ENCODE peak calls at places on chromosomes 2 and 18, in four cellular contexts. One of them, this sample, is unnamed.

GRCh38 chr18:72539861-72540260 is 4.3 kb downstream of the CBLN2 start:
- DNase-seq in neural crest cell: no peak
- DNase-seq in MCF 10A: no peak
- DNase-seq in body of pancreas: no peak
- DNase-seq in this sample: no peak

GRCh38 chr2:66201242-66201641 is 233.7 kb upstream of the MEIS1 start:
- DNase-seq in neural crest cell: no peak
- DNase-seq in MCF 10A: no peak
- DNase-seq in body of pancreas: no peak
- DNase-seq in this sample: no peak

GRCh38 chr2:218311908-218312756 is 19.8 kb upstream of the TMBIM1 start:
- DNase-seq in neural crest cell: no peak
- DNase-seq in MCF 10A: no peak
- DNase-seq in body of pancreas: peak
- DNase-seq in this sample: no peak

GRCh38 chr2:3612639-3613523 is 18.0 kb downstream of the COLEC11 start:
- DNase-seq in neural crest cell: no peak
- DNase-seq in MCF 10A: no peak
- DNase-seq in body of pancreas: no peak
- DNase-seq in this sample: no peak

GRCh38 chr2:238267341-238267710 is 21.1 kb downstream of the PER2 start:
- DNase-seq in neural crest cell: no peak
- DNase-seq in MCF 10A: peak
- DNase-seq in body of pancreas: no peak
- DNase-seq in this sample: no peak

GRCh38 chr2:177161741-177162440 is 50.7 kb upstream of the HNRNPA3 start:
- DNase-seq in neural crest cell: no peak
- DNase-seq in MCF 10A: peak
- DNase-seq in body of pancreas: peak
- DNase-seq in this sample: peak

GRCh38 chr2:16223481-16224177 is 283.3 kb downstream of the MYCN start:
- DNase-seq in neural crest cell: peak
- DNase-seq in MCF 10A: no peak
- DNase-seq in body of pancreas: no peak
- DNase-seq in this sample: no peak

GRCh38 chr2:37326285-37326684 is 1.7 kb upstream of the PRKD3 start:
- DNase-seq in neural crest cell: no peak
- DNase-seq in MCF 10A: peak
- DNase-seq in body of pancreas: peak
- DNase-seq in this sample: peak

GRCh38 chr2:25042321-25043240 is 705 bp downstream of the EFR3B start:
- DNase-seq in neural crest cell: peak
- DNase-seq in MCF 10A: no peak
- DNase-seq in body of pancreas: peak
- DNase-seq in this sample: peak

GRCh38 chr18:9792565-9793226 is 84.6 kb downstream of the RAB31 start:
- DNase-seq in neural crest cell: no peak
- DNase-seq in MCF 10A: peak
- DNase-seq in body of pancreas: no peak
- DNase-seq in this sample: no peak

GRCh38 chr2:119106301-119106897 is 52.2 kb downstream of the C1QL2 start:
- DNase-seq in neural crest cell: peak
- DNase-seq in MCF 10A: peak
- DNase-seq in body of pancreas: peak
- DNase-seq in this sample: no peak

GRCh38 chr2:171541202-171541884 is 19.1 kb downstream of the CYBRD1 start:
- DNase-seq in neural crest cell: no peak
- DNase-seq in MCF 10A: peak
- DNase-seq in body of pancreas: no peak
- DNase-seq in this sample: no peak

GRCh38 chr2:166365803-166366420 is 9.8 kb downstream of the SCN9A start:
- DNase-seq in neural crest cell: no peak
- DNase-seq in MCF 10A: peak
- DNase-seq in body of pancreas: peak
- DNase-seq in this sample: no peak

GRCh38 chr2:47038656-47039501 is 116.2 kb downstream of the STPG4 start:
- DNase-seq in neural crest cell: no peak
- DNase-seq in MCF 10A: no peak
- DNase-seq in body of pancreas: peak
- DNase-seq in this sample: no peak

GRCh38 chr2:47310801-47311560 is 92.0 kb upstream of the MSH2 start:
- DNase-seq in neural crest cell: peak
- DNase-seq in MCF 10A: peak
- DNase-seq in body of pancreas: peak
- DNase-seq in this sample: no peak

GRCh38 chr18:37270046-37270665 is 295.4 kb downstream of the CELF4 start:
- DNase-seq in neural crest cell: peak
- DNase-seq in MCF 10A: peak
- DNase-seq in body of pancreas: peak
- DNase-seq in this sample: peak

GRCh38 chr2:42921162-42921550 is 128.8 kb upstream of the HAAO start:
- DNase-seq in neural crest cell: no peak
- DNase-seq in MCF 10A: no peak
- DNase-seq in body of pancreas: peak
- DNase-seq in this sample: no peak
- TF ChIP-seq CTCF in neural crest cell: no peak
- TF ChIP-seq CTCF in MCF 10A: no peak
- TF ChIP-seq CTCF in body of pancreas: no peak
- TF ChIP-seq CTCF in this sample: no peak

DNA sequence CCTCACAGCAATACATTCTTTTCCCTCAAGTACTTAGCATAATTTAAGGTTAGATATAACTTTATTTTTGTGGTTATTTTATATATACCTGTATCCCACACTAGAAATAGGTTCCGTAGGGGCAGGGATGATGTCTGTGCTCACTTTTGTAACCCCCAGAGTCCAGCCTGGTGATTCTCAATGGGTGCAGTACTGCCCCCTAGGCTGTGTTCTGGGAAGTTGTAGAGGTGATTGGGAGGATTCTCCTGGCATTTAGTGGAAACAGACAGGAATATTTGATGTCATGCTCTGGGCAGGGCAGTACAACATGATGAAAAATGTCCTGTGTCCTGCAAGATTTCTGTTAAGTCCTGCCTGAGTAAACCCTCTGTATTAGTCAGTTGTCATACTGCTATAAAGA is 333.3 kb downstream of the PLCL1 start:
- DNase-seq in neural crest cell: no peak
- DNase-seq in MCF 10A: no peak
- DNase-seq in body of pancreas: no peak
- DNase-seq in this sample: no peak
- TF ChIP-seq CTCF in neural crest cell: no peak
- TF ChIP-seq CTCF in MCF 10A: no peak
- TF ChIP-seq CTCF in body of pancreas: no peak
- TF ChIP-seq CTCF in this sample: no peak

DNA sequence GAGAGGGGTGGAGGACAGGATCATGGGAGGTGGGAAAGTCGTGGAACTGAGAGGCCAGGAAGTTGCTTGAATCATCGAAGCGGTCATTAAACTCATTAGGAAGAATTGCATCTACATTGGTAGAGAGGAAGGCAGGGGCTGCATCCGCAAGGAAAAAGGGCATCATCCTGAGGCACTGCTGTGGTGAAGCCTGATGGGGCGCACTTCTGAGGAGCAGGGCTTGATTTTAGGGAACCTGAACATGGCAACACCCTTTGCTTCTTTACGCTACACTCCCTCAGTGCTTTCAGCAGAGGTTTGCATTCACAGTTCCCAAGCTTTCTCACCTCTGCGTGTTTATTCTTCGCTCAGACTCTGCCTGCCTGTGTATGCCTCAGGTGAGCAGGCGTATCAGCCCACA is 352.0 kb upstream of the RAB6C start:
- DNase-seq in neural crest cell: no peak
- DNase-seq in MCF 10A: no peak
- DNase-seq in body of pancreas: no peak
- DNase-seq in this sample: no peak
- TF ChIP-seq CTCF in neural crest cell: no peak
- TF ChIP-seq CTCF in MCF 10A: no peak
- TF ChIP-seq CTCF in body of pancreas: no peak
- TF ChIP-seq CTCF in this sample: no peak

GRCh38 chr2:228048838-228049490 is 132.5 kb downstream of the SPHKAP start:
- DNase-seq in neural crest cell: peak
- DNase-seq in MCF 10A: peak
- DNase-seq in body of pancreas: peak
- DNase-seq in this sample: peak
- TF ChIP-seq CTCF in neural crest cell: peak
- TF ChIP-seq CTCF in MCF 10A: peak
- TF ChIP-seq CTCF in body of pancreas: peak
- TF ChIP-seq CTCF in this sample: peak

GRCh38 chr2:197386242-197386641 is 48.6 kb downstream of the SF3B1 start:
- DNase-seq in neural crest cell: no peak
- DNase-seq in MCF 10A: peak
- DNase-seq in body of pancreas: no peak
- DNase-seq in this sample: no peak

GRCh38 chr2:197388866-197389587 is 45.8 kb downstream of the SF3B1 start:
- DNase-seq in neural crest cell: no peak
- DNase-seq in MCF 10A: no peak
- DNase-seq in body of pancreas: no peak
- DNase-seq in this sample: no peak

GRCh38 chr2:197378494-197378972 is 56.3 kb downstream of the SF3B1 start:
- DNase-seq in neural crest cell: peak
- DNase-seq in MCF 10A: peak
- DNase-seq in body of pancreas: peak
- DNase-seq in this sample: peak

GRCh38 chr2:197387179-197387578 is 47.6 kb downstream of the SF3B1 start:
- DNase-seq in neural crest cell: no peak
- DNase-seq in MCF 10A: no peak
- DNase-seq in body of pancreas: no peak
- DNase-seq in this sample: no peak

DNA sequence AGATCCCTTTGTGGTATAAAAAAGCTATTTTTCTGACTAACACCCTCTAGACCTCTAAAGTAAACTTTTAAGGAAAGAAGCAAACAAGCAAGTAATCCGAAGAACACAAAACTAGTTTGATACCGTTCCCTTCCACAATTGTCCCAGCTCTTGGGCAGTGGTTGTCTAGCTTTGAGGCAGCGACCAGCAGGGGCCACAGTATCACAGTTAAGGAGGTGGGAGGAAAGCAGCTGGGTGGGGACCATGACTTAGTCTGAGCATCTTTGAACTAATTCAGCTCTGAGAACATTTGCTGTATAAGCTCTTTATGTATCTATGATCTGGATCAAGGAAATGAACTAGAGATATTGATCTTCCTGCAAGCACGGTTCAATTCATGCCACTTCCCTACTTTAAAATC is 51.0 kb downstream of the SF3B1 start:
- DNase-seq in neural crest cell: no peak
- DNase-seq in MCF 10A: no peak
- DNase-seq in body of pancreas: no peak
- DNase-seq in this sample: no peak
- TF ChIP-seq CTCF in neural crest cell: no peak
- TF ChIP-seq CTCF in MCF 10A: no peak
- TF ChIP-seq CTCF in body of pancreas: no peak
- TF ChIP-seq CTCF in this sample: no peak

GRCh38 chr2:151777487-151777886 is 43.2 kb upstream of the NEB start:
- DNase-seq in neural crest cell: no peak
- DNase-seq in MCF 10A: no peak
- DNase-seq in body of pancreas: no peak
- DNase-seq in this sample: no peak
- TF ChIP-seq CTCF in neural crest cell: peak
- TF ChIP-seq CTCF in MCF 10A: no peak
- TF ChIP-seq CTCF in body of pancreas: no peak
- TF ChIP-seq CTCF in this sample: peak

GRCh38 chr2:234577191-234577590 is 80.3 kb upstream of the ARL4C start:
- DNase-seq in neural crest cell: no peak
- DNase-seq in MCF 10A: no peak
- DNase-seq in body of pancreas: no peak
- DNase-seq in this sample: no peak
- TF ChIP-seq CTCF in neural crest cell: no peak
- TF ChIP-seq CTCF in MCF 10A: no peak
- TF ChIP-seq CTCF in body of pancreas: no peak
- TF ChIP-seq CTCF in this sample: no peak

GRCh38 chr18:11570770-11571169 is 38.6 kb upstream of the SLC35G4 start:
- DNase-seq in neural crest cell: no peak
- DNase-seq in MCF 10A: peak
- DNase-seq in body of pancreas: no peak
- DNase-seq in this sample: no peak
- TF ChIP-seq CTCF in neural crest cell: peak
- TF ChIP-seq CTCF in MCF 10A: peak
- TF ChIP-seq CTCF in body of pancreas: no peak
- TF ChIP-seq CTCF in this sample: peak

This sample was measured in HFFc6.